ENCODE peak calls at places on chromosomes 12 and 14, in five cellular contexts. S, R, I, X and F are unnamed samples.

GRCh38 chr14:88545256-88545655 is 9.6 kb downstream of the PTPN21 start:
- DNase-seq in R (no peak), X (no peak), I (no peak), S (no peak), F (no peak)

GRCh38 chr12:55933158-55933798 is 2.3 kb downstream of the DGKA start:
- DNase-seq in R (no peak), S (no peak), I (no peak), X (no peak), F (no peak)

GRCh38 chr14:45728448-45729225 is 475.6 kb upstream of the MIS18BP1 start:
- DNase-seq in I (no peak), X (no peak), R (no peak), S (no peak), F (no peak)

GRCh38 chr12:116727902-116728301 is 10.0 kb downstream of the SPRING1 start:
- DNase-seq in S (no peak), R (no peak), I (no peak), X (no peak), F (no peak)

GRCh38 chr14:24070285-24071143 is 848 bp upstream of the CPNE6 start:
- DNase-seq in I (no peak), R (peak), X (no peak), S (no peak), F (no peak)

GRCh38 chr14:52961060-52961639 is 10.3 kb upstream of the FERMT2 start:
- DNase-seq in R (peak), S (peak), I (peak), X (peak), F (peak)

GRCh38 chr12:851913-852312 is 97.6 kb downstream of the RAD52 start:
- DNase-seq in R (no peak), I (no peak), X (no peak), S (no peak), F (no peak)

GRCh38 chr12:59695379-59695778 is 99.5 kb downstream of the SLC16A7 start:
- DNase-seq in I (no peak), X (no peak), R (no peak), S (no peak), F (no peak)

GRCh38 chr12:3920378-3921141 is 47.4 kb upstream of the PARP11 start:
- DNase-seq in S (no peak), R (no peak), X (no peak), I (no peak), F (no peak)

GRCh38 chr14:54366726-54367707 is 29.8 kb upstream of the CDKN3 start:
- DNase-seq in R (peak), X (peak), I (peak), S (peak), F (no peak)